ENCODE peak calls at places on chromosomes 4 and X, in six cellular contexts. Y is cardiac muscle cell; P is SK-N-SH; N is OCI-LY7; T is CD4-positive, alpha-beta memory T cell; I is fibroblast of lung. V is an unnamed sample.
A peak's percentile ranks its signal among the peaks of the same experiment; 100 is the strongest.

GRCh38 chrX:56764153-56764974 is 35.3 kb downstream of the NBDY start:
- DNase-seq in Y (peak; percentile 41), P (peak; percentile 79), N (peak; percentile 84), T (peak; percentile 76), I (peak; percentile 62), V (peak; percentile 78)

GRCh38 chr4:128517739-128518510 is 230.3 kb upstream of the PGRMC2 start:
- DNase-seq in Y (no peak), P (peak; percentile 31), N (no peak), T (no peak), I (peak; percentile 99), V (no peak)

GRCh38 chr4:55157559-55158277 is 32.3 kb upstream of the KDR start:
- DNase-seq in Y (no peak), P (no peak), N (no peak), T (no peak), I (no peak), V (no peak)

GRCh38 chr4:25442863-25443307 is 65.8 kb downstream of the ANAPC4 start:
- DNase-seq in Y (no peak), P (no peak), N (no peak), T (no peak), I (no peak), V (no peak)

GRCh38 chr4:57442834-57443291 is 332.7 kb upstream of the IGFBP7 start:
- DNase-seq in Y (peak; percentile 73), P (peak; percentile 54), N (peak; percentile 30), T (no peak), I (peak; percentile 29), V (peak; percentile 22)

GRCh38 chr4:127632420-127633403 is at the start of gene INTU:
- DNase-seq in Y (peak; percentile 98), P (peak; percentile 84), N (no peak), T (no peak), I (peak; percentile 98), V (no peak)

GRCh38 chrX:46036508-46036907 is 508.7 kb downstream of the ZNF674 start:
- DNase-seq in Y (no peak), P (no peak), N (no peak), T (no peak), I (peak; percentile 18), V (no peak)

GRCh38 chrX:48695524-48695875 is 1.0 kb upstream of the SUV39H1 start:
- DNase-seq in Y (no peak), P (no peak), N (no peak), T (no peak), I (peak; percentile 28), V (no peak)

GRCh38 chrX:136953867-136954787 is 73.6 kb upstream of the RBMX start:
- DNase-seq in Y (peak; percentile 72), P (peak; percentile 66), N (peak; percentile 68), T (peak; percentile 60), I (peak; percentile 62), V (peak; percentile 64)

GRCh38 chr4:87121332-87122065 is 98.9 kb downstream of the KLHL8 start:
- DNase-seq in Y (no peak), P (no peak), N (no peak), T (no peak), I (peak; percentile 70), V (no peak)

GRCh38 chr4:128428397-128428796 is 140.8 kb upstream of the PGRMC2 start:
- DNase-seq in Y (no peak), P (no peak), N (no peak), T (no peak), I (no peak), V (no peak)

GRCh38 chr4:156939801-156940200 is 31.8 kb downstream of the PDGFC start:
- DNase-seq in Y (no peak), P (no peak), N (no peak), T (no peak), I (no peak), V (no peak)

GRCh38 chr4:151745727-151746231 is 15.0 kb downstream of the GATB start:
- DNase-seq in Y (no peak), P (no peak), N (no peak), T (no peak), I (peak; percentile 16), V (no peak)

GRCh38 chr4:30717208-30718020 is 2.8 kb upstream of the PCDH7 start:
- DNase-seq in Y (peak; percentile 77), P (peak; percentile 42), N (no peak), T (no peak), I (peak; percentile 86), V (no peak)

GRCh38 chrX:3226087-3226486 is 120.4 kb downstream of the MXRA5 start:
- DNase-seq in Y (no peak), P (no peak), N (no peak), T (no peak), I (no peak), V (no peak)

DNA sequence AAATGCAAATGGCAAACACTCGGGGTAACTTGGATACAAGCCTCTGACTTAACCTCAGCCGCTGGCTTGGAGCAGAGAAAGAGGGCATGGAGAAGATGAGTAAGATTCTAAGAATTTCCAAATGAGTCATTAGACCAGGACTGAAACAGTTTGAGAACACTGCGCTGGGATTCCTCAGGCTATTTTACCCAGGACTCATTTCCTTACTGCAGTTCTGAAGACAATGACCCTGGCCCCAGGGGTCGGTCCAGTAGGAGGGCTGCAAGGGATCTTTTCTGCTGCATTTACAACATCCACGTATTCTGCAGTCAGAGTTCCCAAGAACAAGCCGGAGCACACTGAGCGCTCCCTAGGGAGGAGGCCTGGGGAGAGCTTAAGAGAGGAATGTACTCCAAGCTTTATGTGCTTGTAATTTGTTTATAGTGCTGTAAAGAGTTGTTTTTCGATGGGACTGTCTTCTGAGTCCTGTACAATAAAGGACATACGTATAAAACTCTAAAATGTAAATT is 27.3 kb upstream of the SORBS2 start:
- DNase-seq in Y (peak; percentile 11), P (no peak), N (no peak), T (no peak), I (peak; percentile 97), V (no peak)
- H3K4me1 ChIP-seq in Y (peaks cover 59% of the 10 kb centered on the region), P (peaks cover 36% of the 10 kb centered on the region), N (no peaks in the 10 kb centered on the region), T (no peaks in the 10 kb centered on the region), I (peaks cover 19% of the 10 kb centered on the region), V (no peaks in the 10 kb centered on the region)

GRCh38 chr4:3645711-3646221 is 113.5 kb upstream of the LRPAP1 start:
- DNase-seq in Y (no peak), P (no peak), N (no peak), T (no peak), I (no peak), V (no peak)

GRCh38 chr4:3648731-3649130 is 116.5 kb upstream of the LRPAP1 start:
- DNase-seq in Y (no peak), P (no peak), N (no peak), T (no peak), I (no peak), V (no peak)

GRCh38 chr4:3649491-3649890 is 116.7 kb upstream of the ADRA2C start:
- DNase-seq in Y (no peak), P (no peak), N (no peak), T (no peak), I (no peak), V (no peak)

GRCh38 chr4:3646280-3646679 is 114.1 kb upstream of the LRPAP1 start:
- DNase-seq in Y (no peak), P (no peak), N (no peak), T (no peak), I (no peak), V (no peak)

DNA sequence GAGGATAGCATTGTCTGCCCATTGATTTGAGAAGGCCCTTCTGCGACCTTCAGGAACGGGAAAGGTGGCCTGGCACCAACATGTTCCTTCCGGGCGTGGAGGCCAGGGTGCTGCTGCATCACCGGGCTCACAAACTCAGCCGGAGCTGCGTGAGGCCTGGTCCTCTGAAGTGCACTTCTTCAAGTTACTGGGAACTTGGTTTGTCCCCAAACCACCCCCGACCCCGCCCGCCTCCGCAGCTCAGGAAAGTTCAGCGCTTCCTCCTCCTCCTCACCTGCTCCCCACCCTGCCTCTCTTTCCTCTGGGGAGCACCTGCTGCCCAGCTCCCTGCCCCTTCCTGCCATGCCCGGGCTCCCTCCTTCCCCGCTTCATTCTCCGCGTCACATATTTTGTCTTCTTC is 116.0 kb upstream of the LRPAP1 start:
- DNase-seq in Y (no peak), P (no peak), N (no peak), T (no peak), I (no peak), V (no peak)
- H3K4me1 ChIP-seq in Y (no peaks in the 10 kb centered on the region), P (no peaks in the 10 kb centered on the region), N (no peaks in the 10 kb centered on the region), T (no peaks in the 10 kb centered on the region), I (no peaks in the 10 kb centered on the region), V (no peaks in the 10 kb centered on the region)

GRCh38 chrX:19877431-19877830 is 10.0 kb downstream of the SH3KBP1 start:
- DNase-seq in Y (no peak), P (no peak), N (no peak), T (no peak), I (no peak), V (no peak)
- H3K4me1 ChIP-seq in Y (no peaks in the 10 kb centered on the region), P (no peaks in the 10 kb centered on the region), N (peaks cover 45% of the 10 kb centered on the region), T (peaks cover 3% of the 10 kb centered on the region), I (peaks cover 2% of the 10 kb centered on the region), V (peaks cover 65% of the 10 kb centered on the region)

DNA sequence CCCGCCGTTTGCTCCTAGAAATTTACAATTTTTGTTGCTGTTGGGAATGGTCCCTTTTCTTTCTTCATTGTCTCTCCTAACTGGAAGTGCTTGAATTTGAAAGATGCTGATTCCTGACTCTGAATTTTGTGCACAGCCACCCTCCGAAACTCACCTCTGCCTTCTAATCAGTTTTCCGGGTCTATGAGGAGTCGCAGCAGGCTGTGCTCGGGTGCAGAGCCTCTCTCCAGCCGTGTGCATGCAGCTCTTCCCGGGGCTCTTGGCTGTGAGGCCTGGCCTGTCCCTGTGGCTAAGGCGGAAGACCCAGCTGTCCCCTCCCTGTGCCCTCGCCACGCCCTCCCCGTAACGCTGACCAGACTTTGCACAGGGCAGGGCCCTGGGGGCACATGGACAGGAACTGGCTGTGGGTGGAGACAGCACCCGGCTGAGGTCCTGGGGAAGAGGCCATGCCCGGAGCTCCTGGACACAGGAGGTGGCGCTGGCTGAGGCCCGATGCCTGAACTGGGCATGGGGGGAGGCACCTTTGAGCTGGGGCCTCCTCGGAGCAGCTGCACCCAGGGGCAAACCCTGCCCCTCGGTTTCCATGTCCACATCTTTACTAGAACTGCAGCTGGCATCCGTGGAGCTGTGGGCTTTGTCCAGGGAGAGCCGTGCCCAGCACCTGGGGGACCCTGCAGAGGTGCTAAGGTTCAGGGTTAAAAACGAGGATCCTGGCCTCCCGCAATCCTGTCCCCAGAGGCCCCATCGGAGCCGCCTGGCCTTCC is 32.6 kb upstream of the SPON2 start:
- DNase-seq in Y (no peak), P (peak; percentile 83), N (no peak), T (no peak), I (no peak), V (peak; percentile 3)
- H3K4me1 ChIP-seq in Y (peaks cover 2% of the 10 kb centered on the region), P (peaks cover 8% of the 10 kb centered on the region), N (peaks cover 25% of the 10 kb centered on the region), T (peaks cover 56% of the 10 kb centered on the region), I (peaks cover 42% of the 10 kb centered on the region), V (peaks cover 51% of the 10 kb centered on the region)

DNA sequence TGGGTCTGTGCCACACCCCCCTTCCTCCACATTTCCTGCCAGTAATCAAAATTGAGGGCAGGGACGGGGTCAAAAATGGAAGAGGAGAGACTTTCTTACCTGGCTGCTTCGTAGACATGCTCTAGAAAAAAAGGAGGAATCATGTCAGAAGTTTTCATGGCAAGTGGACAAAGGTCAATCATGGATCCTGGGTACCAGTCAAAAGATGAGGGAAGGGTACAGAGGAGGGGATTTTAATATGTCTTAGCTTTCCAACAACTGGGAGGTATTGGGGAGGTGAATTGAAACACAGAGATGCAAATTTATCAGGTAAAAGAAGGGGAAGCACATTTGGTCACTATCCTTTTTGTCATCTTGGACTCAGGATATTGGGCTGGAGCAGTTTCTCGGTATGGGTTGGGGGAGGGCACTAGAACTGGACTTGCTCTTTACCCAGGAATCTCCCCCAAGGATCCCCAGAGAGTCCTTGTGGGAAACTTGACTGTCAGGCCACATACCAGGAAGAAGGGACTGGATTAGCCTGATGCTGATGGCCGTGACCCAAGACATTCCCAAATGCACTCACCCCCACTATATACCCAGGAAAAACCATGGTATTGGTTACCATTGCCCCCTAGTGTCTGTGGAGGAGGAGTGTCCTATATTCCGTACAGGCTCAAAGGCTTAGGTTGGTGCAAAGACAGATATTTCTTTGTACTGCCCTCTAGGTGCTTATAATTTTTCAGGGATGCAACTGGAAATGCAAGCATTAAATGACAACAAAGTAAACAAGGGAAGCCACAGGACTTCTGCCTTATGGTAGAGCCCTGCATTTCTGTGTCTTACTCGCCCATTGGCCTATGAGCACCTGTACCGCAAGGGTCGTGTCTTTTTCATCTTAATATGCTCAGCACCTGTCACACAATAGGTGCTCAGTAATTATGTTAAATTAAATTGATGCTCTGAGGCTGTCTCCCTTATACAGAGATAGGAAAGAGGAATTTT is 16.8 kb downstream of the VSIG4 start:
- DNase-seq in Y (no peak), P (no peak), N (no peak), T (no peak), I (no peak), V (no peak)
- H3K4me1 ChIP-seq in Y (no peaks in the 10 kb centered on the region), P (no peaks in the 10 kb centered on the region), N (no peaks in the 10 kb centered on the region), T (peaks cover 50% of the 10 kb centered on the region), I (no peaks in the 10 kb centered on the region), V (peaks cover 6% of the 10 kb centered on the region)

V was measured in DND-41.